ENCODE peak calls at places on chromosomes 7 and 10, in five cellular contexts. T is heart right ventricle, S is suprapubic skin, R is HepG2, K is adrenal gland. H is an unnamed sample. For H3K4me1, the result is how much of the 10 kb centered on the place peaks cover.

GRCh38 chr10:12890958-12891357 is 110.6 kb downstream of the CCDC3 start:
- DNase-seq in T (no peak), S (no peak), R (no peak), K (no peak), H (no peak)

GRCh38 chr7:143979359-143979758 is 20.8 kb upstream of the OR6B1 start:
- DNase-seq in T (no peak), S (no peak), R (peak), K (no peak), H (no peak)

GRCh38 chr10:132036887-132037675 is 28.7 kb upstream of the JAKMIP3 start:
- DNase-seq in T (peak), S (no peak), R (no peak), K (no peak), H (peak)

GRCh38 chr10:43929122-43929521 is 280.4 kb upstream of the ZNF32 start:
- DNase-seq in T (no peak), S (no peak), R (no peak), K (no peak), H (no peak)

GRCh38 chr7:73828107-73828803 is 2.5 kb upstream of the CLDN4 start:
- DNase-seq in T (no peak), S (no peak), R (peak), K (peak), H (no peak)

GRCh38 chr7:3042861-3043489 is 692 bp downstream of the CARD11 start:
- DNase-seq in T (no peak), S (no peak), R (no peak), K (no peak), H (peak)

GRCh38 chr10:3548702-3549101 is 236.3 kb downstream of the KLF6 start:
- DNase-seq in T (no peak), S (no peak), R (no peak), K (no peak), H (no peak)

GRCh38 chr10:124586142-124586541 is 124.5 kb downstream of the LHPP start:
- DNase-seq in T (no peak), S (peak), R (peak), K (no peak), H (no peak)

GRCh38 chr10:23368816-23369640 is 24.4 kb upstream of the C10orf67 start:
- DNase-seq in T (no peak), S (no peak), R (no peak), K (no peak), H (no peak)

GRCh38 chr7:1394371-1394770 is 64.9 kb downstream of the MICALL2 start:
- DNase-seq in T (no peak), S (no peak), R (no peak), K (no peak), H (no peak)

GRCh38 chr10:5547934-5548660 is 23.3 kb downstream of the CALML3 start:
- DNase-seq in T (no peak), S (peak), R (peak), K (no peak), H (peak)
- H3K4me1 ChIP-seq in T (under half), S (half or more), R (half or more), K (under half), H (under half)

GRCh38 chr10:119314061-119314460 is 106.7 kb downstream of the GRK5 start:
- DNase-seq in T (no peak), S (no peak), R (no peak), K (no peak), H (no peak)
- H3K4me1 ChIP-seq in T (half or more), S (under half), R (half or more), K (under half), H (under half)

GRCh38 chr7:30703756-30704155 is 21.5 kb upstream of the CRHR2 start:
- DNase-seq in T (no peak), S (no peak), R (no peak), K (no peak), H (no peak)
- H3K4me1 ChIP-seq in T (under half), S (under half), R (under half), K (under half), H (under half)

DNA sequence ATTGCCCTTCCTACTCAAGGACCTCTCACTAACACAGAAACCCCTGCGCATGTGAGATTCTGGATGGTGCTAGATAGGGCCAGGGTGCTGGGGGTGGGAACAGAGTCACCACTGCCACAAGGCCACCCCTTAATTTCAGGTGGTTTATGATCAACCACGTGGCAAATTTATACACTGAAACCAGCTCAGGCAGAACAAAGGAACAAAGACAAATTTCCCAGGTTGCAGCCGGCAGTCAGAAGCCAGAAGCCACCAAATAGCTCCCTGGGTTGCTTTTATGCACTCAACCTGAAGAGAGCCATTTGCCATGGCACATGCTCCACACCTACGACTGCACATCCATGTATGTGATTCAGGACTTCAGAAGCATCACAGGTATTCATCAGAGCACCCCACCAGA is 2.5 kb downstream of the VOPP1 start:
- DNase-seq in T (no peak), S (no peak), R (no peak), K (no peak), H (no peak)
- H3K4me1 ChIP-seq in T (under half), S (half or more), R (half or more), K (under half), H (half or more)

GRCh38 chr10:91163269-91163708 is 57.2 kb upstream of the PCGF5 start:
- DNase-seq in T (peak), S (peak), R (peak), K (peak), H (peak)
- H3K4me1 ChIP-seq in T (under half), S (under half), R (under half), K (under half), H (under half)

GRCh38 chr7:105131033-105131656 is 117.1 kb downstream of the KMT2E start:
- DNase-seq in T (no peak), S (no peak), R (no peak), K (peak), H (no peak)
- H3K4me1 ChIP-seq in T (under half), S (under half), R (under half), K (under half), H (under half)

GRCh38 chr7:50207251-50207564 is 97.3 kb upstream of the IKZF1 start:
- DNase-seq in T (no peak), S (no peak), R (no peak), K (no peak), H (peak)

GRCh38 chr7:50206521-50207250 is 97.8 kb upstream of the IKZF1 start:
- DNase-seq in T (no peak), S (no peak), R (peak), K (peak), H (peak)

GRCh38 chr7:50203521-50203920 is 101.0 kb upstream of the IKZF1 start:
- DNase-seq in T (no peak), S (no peak), R (no peak), K (no peak), H (no peak)

GRCh38 chr7:50204576-50204975 is 99.9 kb upstream of the IKZF1 start:
- DNase-seq in T (no peak), S (no peak), R (no peak), K (no peak), H (no peak)

GRCh38 chr7:50205011-50205410 is 99.5 kb upstream of the IKZF1 start:
- DNase-seq in T (no peak), S (no peak), R (no peak), K (no peak), H (no peak)
- H3K4me1 ChIP-seq in T (under half), S (under half), R (under half), K (under half), H (under half)

DNA sequence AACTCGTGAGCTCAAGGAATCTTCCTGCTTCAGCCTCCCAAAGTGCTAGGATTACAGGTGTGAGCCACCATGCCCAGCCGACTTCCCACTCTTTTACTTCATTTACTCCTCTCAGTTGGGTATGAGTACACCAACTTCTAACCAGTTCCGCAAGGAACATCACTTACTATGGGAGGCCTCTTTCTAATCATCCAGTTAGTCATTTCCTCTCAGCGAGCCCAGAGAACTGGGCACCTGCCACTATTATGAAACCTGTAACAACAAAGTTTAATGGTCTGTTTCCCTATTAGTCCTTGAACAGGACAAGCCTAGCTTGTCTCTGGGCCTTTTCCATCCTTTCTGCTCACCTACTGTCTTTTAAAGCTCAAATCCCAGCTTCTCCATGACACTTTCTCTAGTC is 88.8 kb downstream of the DNMBP start:
- DNase-seq in T (no peak), S (no peak), R (no peak), K (no peak), H (no peak)
- H3K4me1 ChIP-seq in T (under half), S (under half), R (under half), K (under half), H (under half)

H was measured in spleen.